ENCODE peak calls at places on chromosomes 2 and 18, in four cellular contexts. One of them, this sample, is unnamed.

GRCh38 chr2:120512321-120512710 is 166.4 kb downstream of the INHBB start:
- DNase-seq in OCI-LY7: no peak
- DNase-seq in psoas muscle: no peak
- DNase-seq in heart right ventricle: no peak
- DNase-seq in this sample: peak

GRCh38 chr2:226583715-226584114 is 215.9 kb downstream of the IRS1 start:
- DNase-seq in psoas muscle: no peak
- DNase-seq in OCI-LY7: no peak
- DNase-seq in heart right ventricle: no peak
- DNase-seq in this sample: no peak

GRCh38 chr2:88638123-88638650 is 10.9 kb upstream of the EIF2AK3 start:
- DNase-seq in OCI-LY7: no peak
- DNase-seq in heart right ventricle: no peak
- DNase-seq in psoas muscle: no peak
- DNase-seq in this sample: no peak

GRCh38 chr2:30683240-30683956 is 123.8 kb downstream of the CAPN13 start:
- DNase-seq in OCI-LY7: peak
- DNase-seq in psoas muscle: no peak
- DNase-seq in heart right ventricle: no peak
- DNase-seq in this sample: no peak

GRCh38 chr2:176446718-176447414 is 177.6 kb downstream of the MTX2 start:
- DNase-seq in OCI-LY7: no peak
- DNase-seq in heart right ventricle: no peak
- DNase-seq in psoas muscle: no peak
- DNase-seq in this sample: no peak

GRCh38 chr2:143321994-143322393 is 192.8 kb downstream of the ARHGAP15 start:
- DNase-seq in heart right ventricle: no peak
- DNase-seq in OCI-LY7: no peak
- DNase-seq in psoas muscle: no peak
- DNase-seq in this sample: no peak

GRCh38 chr2:53697686-53698085 is 69.9 kb upstream of the CHAC2 start:
- DNase-seq in OCI-LY7: no peak
- DNase-seq in psoas muscle: no peak
- DNase-seq in heart right ventricle: no peak
- DNase-seq in this sample: no peak

GRCh38 chr2:72991980-72992733 is 74.8 kb downstream of the EMX1 start:
- DNase-seq in psoas muscle: no peak
- DNase-seq in heart right ventricle: no peak
- DNase-seq in OCI-LY7: no peak
- DNase-seq in this sample: no peak

GRCh38 chr2:164967349-164967748 is 12.0 kb upstream of the SLC38A11 start:
- DNase-seq in heart right ventricle: no peak
- DNase-seq in psoas muscle: no peak
- DNase-seq in OCI-LY7: no peak
- DNase-seq in this sample: no peak

GRCh38 chr2:60556441-60556997 is 3.1 kb upstream of the BCL11A start:
- DNase-seq in OCI-LY7: peak
- DNase-seq in heart right ventricle: no peak
- DNase-seq in psoas muscle: no peak
- DNase-seq in this sample: peak

GRCh38 chr2:241571821-241572620 is 13.5 kb downstream of the BOK start:
- DNase-seq in psoas muscle: no peak
- DNase-seq in OCI-LY7: no peak
- DNase-seq in heart right ventricle: no peak
- DNase-seq in this sample: peak

GRCh38 chr18:79681484-79682387 is 2.1 kb downstream of the CTDP1 start:
- DNase-seq in heart right ventricle: no peak
- DNase-seq in psoas muscle: no peak
- DNase-seq in OCI-LY7: no peak
- DNase-seq in this sample: no peak

GRCh38 chr18:54696616-54697293 is 105.7 kb downstream of the DYNAP start:
- DNase-seq in OCI-LY7: no peak
- DNase-seq in heart right ventricle: no peak
- DNase-seq in psoas muscle: no peak
- DNase-seq in this sample: no peak

GRCh38 chr2:172674034-172674967 is 61.3 kb upstream of the RAPGEF4 start:
- DNase-seq in heart right ventricle: peak
- DNase-seq in psoas muscle: peak
- DNase-seq in OCI-LY7: no peak
- DNase-seq in this sample: peak

GRCh38 chr2:39128919-39129391 is 8.1 kb upstream of the SOS1 start:
- DNase-seq in heart right ventricle: no peak
- DNase-seq in OCI-LY7: peak
- DNase-seq in psoas muscle: no peak
- DNase-seq in this sample: no peak

GRCh38 chr2:170324640-170325046 is 146.7 kb downstream of the MYO3B start:
- DNase-seq in OCI-LY7: peak
- DNase-seq in heart right ventricle: peak
- DNase-seq in psoas muscle: no peak
- DNase-seq in this sample: peak

GRCh38 chr2:71477231-71477681 is 23.9 kb downstream of the DYSF start:
- DNase-seq in heart right ventricle: no peak
- DNase-seq in OCI-LY7: no peak
- DNase-seq in psoas muscle: no peak
- DNase-seq in this sample: no peak

GRCh38 chr18:67081866-67082265 is 434.7 kb downstream of the DSEL start:
- DNase-seq in psoas muscle: no peak
- DNase-seq in OCI-LY7: no peak
- DNase-seq in heart right ventricle: no peak
- DNase-seq in this sample: no peak

GRCh38 chr2:237345891-237346640 is 67.9 kb downstream of the COL6A3 start:
- DNase-seq in heart right ventricle: no peak
- DNase-seq in psoas muscle: no peak
- DNase-seq in OCI-LY7: no peak
- DNase-seq in this sample: no peak

GRCh38 chr18:52339891-52340371 is at the start of gene DCC:
- DNase-seq in OCI-LY7: no peak
- DNase-seq in psoas muscle: no peak
- DNase-seq in heart right ventricle: no peak
- DNase-seq in this sample: peak

GRCh38 chr2:44927979-44928659 is 13.4 kb upstream of the SIX3 start:
- DNase-seq in OCI-LY7: no peak
- DNase-seq in heart right ventricle: no peak
- DNase-seq in psoas muscle: no peak
- DNase-seq in this sample: peak

DNA sequence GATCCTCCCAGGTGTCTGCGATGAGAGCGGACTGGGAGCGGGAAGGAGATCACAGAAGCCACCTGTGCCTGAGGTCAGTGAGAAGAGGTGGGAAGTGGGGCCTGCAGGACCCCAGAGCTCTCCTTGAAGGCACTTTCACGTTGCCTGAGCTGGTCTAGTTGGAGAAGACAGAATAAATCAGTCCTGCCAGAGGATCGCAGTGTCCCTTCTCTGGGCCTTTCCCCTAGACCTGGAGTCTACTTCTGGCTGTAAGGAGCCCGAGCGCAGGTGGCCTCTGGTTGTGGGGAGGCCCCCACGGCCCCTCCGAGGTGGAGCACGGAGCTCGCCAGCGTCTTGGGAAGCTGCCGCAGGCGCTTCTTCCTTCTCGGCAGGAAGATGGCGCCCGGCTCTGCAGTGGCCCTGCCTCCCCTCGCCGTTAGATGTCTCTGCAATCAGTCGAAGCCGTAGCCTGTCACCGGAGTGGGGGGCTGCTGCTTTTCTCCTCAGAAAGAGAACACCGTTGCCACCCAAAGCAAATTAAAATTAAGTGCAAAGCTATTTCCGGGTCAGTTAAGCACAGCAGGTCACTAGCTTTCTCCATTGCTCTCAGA is 212.0 kb upstream of the MYT1L start:
- DNase-seq in heart right ventricle: no peak
- DNase-seq in psoas muscle: no peak
- DNase-seq in OCI-LY7: no peak
- DNase-seq in this sample: peak
- H3K4me3 ChIP-seq in heart right ventricle: no peak
- H3K4me3 ChIP-seq in psoas muscle: no peak
- H3K4me3 ChIP-seq in OCI-LY7: no peak
- H3K4me3 ChIP-seq in this sample: no peak

DNA sequence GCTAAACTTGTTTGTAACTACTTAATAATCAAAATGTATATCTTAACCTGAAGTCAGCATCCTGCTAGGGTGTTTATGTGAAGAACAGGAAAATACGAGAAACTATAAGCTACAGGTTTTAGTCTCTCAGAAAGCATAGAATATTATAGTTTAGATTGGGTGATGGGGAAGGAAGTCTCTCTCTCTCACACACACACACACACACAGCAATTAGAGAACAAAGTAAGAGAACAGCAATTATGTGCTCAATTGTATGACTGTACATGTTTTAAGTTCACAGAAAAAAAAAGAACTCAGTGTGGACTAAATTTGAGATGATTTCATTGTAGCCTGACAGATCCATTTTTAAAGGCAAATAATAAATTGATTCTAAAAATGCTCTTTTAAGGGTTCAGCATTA is 94.3 kb upstream of the ZNF516 start:
- DNase-seq in heart right ventricle: no peak
- DNase-seq in psoas muscle: no peak
- DNase-seq in OCI-LY7: no peak
- DNase-seq in this sample: no peak
- H3K4me3 ChIP-seq in heart right ventricle: peak
- H3K4me3 ChIP-seq in psoas muscle: peak
- H3K4me3 ChIP-seq in OCI-LY7: no peak
- H3K4me3 ChIP-seq in this sample: no peak

DNA sequence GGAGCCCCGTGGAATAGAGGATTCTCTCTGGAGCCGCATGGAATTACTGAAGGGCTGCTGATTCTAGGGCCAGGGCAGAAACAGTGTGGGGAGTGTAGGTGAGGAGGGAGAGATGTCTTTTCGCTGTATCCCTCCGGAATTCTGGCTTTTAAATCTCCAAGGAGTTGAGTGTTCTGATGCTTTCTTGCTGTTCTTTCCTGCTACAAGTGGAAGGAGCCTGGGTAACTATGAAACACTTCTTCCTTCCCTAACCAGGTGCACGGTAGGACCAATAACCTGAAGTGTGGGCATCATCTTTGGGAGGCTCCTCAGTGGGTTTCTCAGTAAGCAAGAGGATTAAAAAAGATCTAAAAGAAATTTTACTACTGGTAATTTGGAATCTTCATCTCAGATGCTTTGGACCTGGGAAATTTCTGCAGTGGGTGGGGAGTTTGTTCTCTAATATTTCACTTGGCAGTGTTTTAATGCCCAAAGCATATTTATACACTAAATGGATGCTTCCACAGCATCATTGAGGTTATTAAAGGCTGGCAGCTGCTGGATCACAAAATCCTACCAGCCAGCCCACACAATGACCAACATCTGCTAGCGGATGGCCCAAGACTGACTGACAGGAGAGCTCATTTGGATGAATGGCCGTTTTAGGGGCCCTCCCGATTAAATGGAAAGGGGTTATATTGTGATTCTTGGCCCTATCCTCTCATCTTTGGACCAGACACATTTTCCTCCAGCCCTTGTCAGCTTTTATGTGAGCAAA is 2.1 kb downstream of the EML6 start:
- DNase-seq in OCI-LY7: peak
- DNase-seq in psoas muscle: no peak
- DNase-seq in heart right ventricle: no peak
- DNase-seq in this sample: no peak
- H3K4me3 ChIP-seq in OCI-LY7: peak
- H3K4me3 ChIP-seq in psoas muscle: peak
- H3K4me3 ChIP-seq in heart right ventricle: peak
- H3K4me3 ChIP-seq in this sample: peak

GRCh38 chr2:85162746-85163301 is 29.6 kb downstream of the TCF7L1 start:
- DNase-seq in psoas muscle: no peak
- DNase-seq in heart right ventricle: peak
- DNase-seq in OCI-LY7: no peak
- DNase-seq in this sample: no peak
- H3K4me3 ChIP-seq in psoas muscle: no peak
- H3K4me3 ChIP-seq in heart right ventricle: no peak
- H3K4me3 ChIP-seq in OCI-LY7: no peak
- H3K4me3 ChIP-seq in this sample: no peak

GRCh38 chr2:75709297-75709696 is 1.4 kb downstream of the GCFC2 start:
- DNase-seq in psoas muscle: no peak
- DNase-seq in OCI-LY7: peak
- DNase-seq in heart right ventricle: no peak
- DNase-seq in this sample: no peak
- H3K4me3 ChIP-seq in psoas muscle: peak
- H3K4me3 ChIP-seq in OCI-LY7: peak
- H3K4me3 ChIP-seq in heart right ventricle: peak
- H3K4me3 ChIP-seq in this sample: peak

GRCh38 chr2:64643838-64644219 is 9.9 kb downstream of the SERTAD2 start:
- DNase-seq in OCI-LY7: no peak
- DNase-seq in heart right ventricle: no peak
- DNase-seq in psoas muscle: no peak
- DNase-seq in this sample: no peak

GRCh38 chr2:64645014-64645418 is 8.7 kb downstream of the SERTAD2 start:
- DNase-seq in OCI-LY7: peak
- DNase-seq in psoas muscle: no peak
- DNase-seq in heart right ventricle: peak
- DNase-seq in this sample: peak

GRCh38 chr2:64649013-64649484 is 4.7 kb downstream of the SERTAD2 start:
- DNase-seq in psoas muscle: no peak
- DNase-seq in OCI-LY7: no peak
- DNase-seq in heart right ventricle: no peak
- DNase-seq in this sample: no peak

GRCh38 chr2:64644240-64645013 is 9.3 kb downstream of the SERTAD2 start:
- DNase-seq in heart right ventricle: peak
- DNase-seq in psoas muscle: peak
- DNase-seq in OCI-LY7: peak
- DNase-seq in this sample: peak

DNA sequence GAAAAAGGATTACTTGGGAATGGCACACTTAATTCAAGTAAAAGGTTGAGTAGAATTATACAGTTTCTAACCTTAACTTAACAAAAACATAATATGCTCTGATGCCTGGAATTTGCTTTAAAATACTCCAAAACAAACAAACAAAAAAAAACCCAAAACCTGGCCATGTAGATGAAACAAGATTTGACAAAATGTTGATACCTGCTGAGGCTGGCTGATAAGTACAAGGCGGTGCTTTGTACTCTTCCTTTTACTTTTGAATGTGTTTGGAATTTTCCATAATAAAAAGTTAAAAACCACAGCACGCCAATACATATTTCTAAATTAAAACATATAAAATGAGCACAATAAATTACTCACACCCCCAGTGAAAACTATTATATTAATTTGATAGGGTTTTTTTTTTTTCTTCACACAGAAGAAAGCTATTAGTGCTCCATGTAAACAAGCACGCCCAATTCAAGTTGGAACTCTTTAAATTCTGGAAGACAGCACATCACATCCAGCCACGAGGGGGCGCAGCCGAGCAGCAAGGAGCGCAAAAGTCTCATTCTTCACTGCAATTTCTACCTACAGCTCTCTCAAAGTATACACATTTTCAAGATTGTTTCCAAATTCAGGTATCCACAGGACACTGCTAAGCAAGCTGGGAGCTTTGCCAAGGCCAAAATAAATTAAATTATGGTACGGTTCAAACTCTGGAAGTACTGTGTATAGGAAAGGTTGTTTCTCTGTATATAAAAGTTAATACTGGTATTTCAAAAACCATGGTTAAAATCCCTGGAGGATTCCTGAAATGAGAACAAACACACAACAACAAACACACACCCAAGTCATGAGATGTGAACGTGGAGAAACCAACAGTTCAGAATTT is 7.5 kb downstream of the SERTAD2 start:
- DNase-seq in heart right ventricle: peak
- DNase-seq in psoas muscle: peak
- DNase-seq in OCI-LY7: peak
- DNase-seq in this sample: peak
- H3K4me3 ChIP-seq in heart right ventricle: no peak
- H3K4me3 ChIP-seq in psoas muscle: peak
- H3K4me3 ChIP-seq in OCI-LY7: peak
- H3K4me3 ChIP-seq in this sample: no peak

This sample was measured in H7.